ENCODE peak calls at places on chromosomes 3 and 15, in four cellular contexts. W, T, F and Z are unnamed samples.

GRCh38 chr3:179021119-179021903 is 50.3 kb downstream of the ZMAT3 start:
- DNase-seq in W (no peak), F (no peak), T (no peak), Z (no peak)

GRCh38 chr3:129560931-129561594 is 18.1 kb downstream of the H1-8 start:
- DNase-seq in W (peak; percentile 91), F (peak; percentile 90), T (peak; percentile 57), Z (peak; percentile 69)

GRCh38 chr3:19016846-19017245 is 131.5 kb upstream of the KCNH8 start:
- DNase-seq in W (no peak), F (no peak), T (no peak), Z (no peak)

GRCh38 chr3:134252766-134253165 is 2.1 kb upstream of the RYK start:
- DNase-seq in W (no peak), T (no peak), F (no peak), Z (no peak)

GRCh38 chr3:141653872-141654271 is 84.2 kb upstream of the RNF7 start:
- DNase-seq in W (no peak), F (no peak), T (no peak), Z (no peak)

GRCh38 chr3:161163297-161163696 is 57.8 kb upstream of the NMD3 start:
- DNase-seq in T (no peak), W (no peak), F (no peak), Z (no peak)

GRCh38 chr15:92845109-92845508 is 55.0 kb upstream of the CHD2 start:
- DNase-seq in F (no peak), T (no peak), W (no peak), Z (no peak)

GRCh38 chr3:99640214-99640851 is 1.9 kb downstream of the COL8A1 start:
- DNase-seq in T (no peak), W (no peak), F (no peak), Z (no peak)

GRCh38 chr15:90493647-90494046 is 36.1 kb upstream of the CRTC3 start:
- DNase-seq in W (no peak), F (no peak), T (no peak), Z (no peak)

GRCh38 chr15:79380755-79381499 is 51.2 kb upstream of the MINAR1 start:
- DNase-seq in T (peak; percentile 76), F (peak; percentile 73), W (peak; percentile 74), Z (peak; percentile 86)

GRCh38 chr3:128922804-128923459 is 43.5 kb downstream of the ACAD9 start:
- DNase-seq in W (no peak), F (no peak), T (no peak), Z (no peak)

GRCh38 chr3:179113903-179114302 is 34.3 kb upstream of the PIK3CA start:
- DNase-seq in F (no peak), W (no peak), T (no peak), Z (no peak)

GRCh38 chr3:105436687-105437086 is 70.0 kb downstream of the ALCAM start:
- DNase-seq in F (no peak), T (no peak), W (no peak), Z (no peak)

GRCh38 chr3:9280477-9281219 is 31.2 kb upstream of the SRGAP3 start:
- DNase-seq in T (no peak), W (no peak), F (no peak), Z (no peak)

GRCh38 chr3:98808071-98808470 is 44.9 kb downstream of the ST3GAL6 start:
- DNase-seq in W (no peak), T (no peak), F (no peak), Z (no peak)

GRCh38 chr3:17817545-17817944 is 75.1 kb upstream of the TBC1D5 start:
- DNase-seq in F (no peak), W (no peak), T (no peak), Z (no peak)

GRCh38 chr3:14324224-14324944 is 78.0 kb upstream of the SLC6A6 start:
- DNase-seq in T (no peak), F (no peak), W (no peak), Z (peak; percentile 43)

GRCh38 chr3:52829906-52830463 is 487 bp downstream of the ITIH4 start:
- DNase-seq in W (no peak), T (no peak), F (no peak), Z (no peak)

GRCh38 chr3:67524046-67524445 is 130.4 kb downstream of the SUCLG2 start:
- DNase-seq in T (no peak), W (no peak), F (no peak), Z (no peak)

GRCh38 chr15:53759333-53759975 is at the start of gene WDR72:
- DNase-seq in W (no peak), T (peak; percentile 17), F (peak; percentile 8), Z (no peak)

GRCh38 chr3:147616998-147617619 is 207.9 kb downstream of the ZIC1 start:
- DNase-seq in F (no peak), W (no peak), T (no peak), Z (no peak)

GRCh38 chr15:43941555-43941954 is 114.8 kb downstream of the WDR76 start:
- DNase-seq in T (peak; percentile 38), F (no peak), W (no peak), Z (no peak)

GRCh38 chr3:123546133-123546755 is 38.6 kb downstream of the HACD2 start:
- DNase-seq in T (no peak), F (no peak), W (no peak), Z (no peak)

GRCh38 chr3:120114981-120115380 is 20.7 kb upstream of the GSK3B start:
- DNase-seq in F (no peak), T (no peak), W (no peak), Z (no peak)

GRCh38 chr3:39180183-39180545 is 12.2 kb downstream of the XIRP1 start:
- DNase-seq in F (no peak), W (no peak), T (no peak), Z (no peak)

GRCh38 chr3:39180546-39181346 is 11.6 kb downstream of the XIRP1 start:
- DNase-seq in W (peak; percentile 95), F (peak; percentile 93), T (peak; percentile 97), Z (peak; percentile 96)

GRCh38 chr3:39184081-39184967 is 8.1 kb downstream of the XIRP1 start:
- DNase-seq in W (no peak), T (no peak), F (peak; percentile 22), Z (no peak)

GRCh38 chr3:39183231-39184080 is 8.9 kb downstream of the XIRP1 start:
- DNase-seq in W (no peak), T (no peak), F (no peak), Z (no peak)

GRCh38 chr3:39181408-39182335 is 10.7 kb downstream of the XIRP1 start:
- DNase-seq in W (no peak), T (no peak), F (no peak), Z (no peak)
- TF ChIP-seq CTCF in W (no peak), T (no peak), F (no peak), Z (no peak)

DNA sequence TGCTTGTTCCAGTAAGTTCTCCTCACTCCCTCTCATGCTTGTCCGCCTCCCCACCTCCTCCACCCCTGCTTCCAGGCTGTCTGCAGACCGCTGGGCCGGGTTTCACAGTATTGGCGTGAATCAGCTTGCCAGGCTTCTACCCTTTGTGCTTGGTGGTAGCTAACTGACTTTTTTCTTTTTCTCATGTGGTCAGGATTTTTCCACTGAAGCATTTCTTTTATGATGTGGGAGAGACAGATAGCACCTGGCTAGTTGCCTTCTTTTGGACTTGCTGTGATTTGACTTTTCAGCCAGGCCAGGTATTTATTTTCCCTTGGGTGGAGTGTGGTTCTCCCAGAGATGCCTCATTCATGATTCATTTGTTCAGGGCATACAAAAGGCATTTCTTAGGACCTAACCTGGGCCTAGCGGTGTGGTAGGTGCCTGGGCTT is 60.6 kb downstream of the ST6GAL1 start:
- DNase-seq in T (no peak), F (no peak), W (no peak), Z (no peak)
- H3K4me1 ChIP-seq in T (no peaks in the 10 kb centered on the region), F (peaks cover 47% of the 10 kb centered on the region), W (no peaks in the 10 kb centered on the region), Z (no peaks in the 10 kb centered on the region)

GRCh38 chr15:95646892-95647291 is 683.6 kb upstream of the NR2F2 start:
- DNase-seq in T (no peak), W (no peak), F (no peak), Z (no peak)

GRCh38 chr15:95645791-95646338 is 684.6 kb upstream of the NR2F2 start:
- DNase-seq in T (no peak), F (no peak), W (no peak), Z (no peak)

GRCh38 chr15:95644476-95644875 is 686.0 kb upstream of the NR2F2 start:
- DNase-seq in W (peak; percentile 31), T (no peak), F (no peak), Z (no peak)

GRCh38 chr15:95646484-95646883 is 684.0 kb upstream of the NR2F2 start:
- DNase-seq in F (no peak), T (no peak), W (no peak), Z (no peak)

GRCh38 chr15:95647878-95648277 is 682.6 kb upstream of the NR2F2 start:
- DNase-seq in F (no peak), W (no peak), T (no peak), Z (no peak)
- H3K4me3 ChIP-seq in F (no peak overlapping the region), W (no peak overlapping the region), T (no peak overlapping the region), Z (no peak overlapping the region)

DNA sequence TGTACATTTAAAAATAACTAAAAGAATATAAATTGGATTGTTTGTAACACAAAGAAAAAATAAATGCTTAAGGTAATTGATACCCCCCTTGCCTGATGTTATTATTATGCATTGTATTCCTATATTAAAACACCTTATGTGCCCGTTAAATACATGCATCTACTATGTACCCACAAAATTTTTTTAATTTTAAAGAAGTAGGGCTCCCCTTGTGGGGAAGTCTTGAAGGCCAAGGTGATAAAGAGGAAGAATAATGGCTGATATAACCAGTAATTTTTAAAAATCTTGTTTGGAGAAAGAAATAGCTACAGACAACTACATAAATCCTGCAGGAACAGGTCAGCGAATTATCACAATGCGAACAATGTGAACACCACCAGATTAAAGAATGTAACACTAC is 451.7 kb upstream of the ARHGEF26 start:
- DNase-seq in W (no peak), F (no peak), T (no peak), Z (no peak)
- TF ChIP-seq CTCF in W (no peak), F (no peak), T (no peak), Z (no peak)